ENCODE peak calls at places on chromosomes 3 and 15, in ten cellular contexts. E, C, V, M, B, U, A, I, T and K are unnamed samples.
A peak's percentile ranks its signal among the peaks of the same experiment; 100 is the strongest.

GRCh38 chr3:48125026-48125704 is 63.1 kb downstream of the CDC25A start:
- DNase-seq in E (no peak), C (no peak), V (no peak), M (no peak), B (peak; percentile 95), U (no peak), A (no peak), I (no peak), T (peak; percentile 79), K (no peak)

GRCh38 chr3:60775956-60776355 is 475.3 kb downstream of the FHIT start:
- DNase-seq in E (no peak), C (peak; percentile 83), V (no peak), M (no peak), B (no peak), U (no peak), A (no peak), I (no peak), T (no peak), K (no peak)

GRCh38 chr3:130935761-130936160 is 41.9 kb downstream of the ATP2C1 start:
- DNase-seq in E (no peak), C (peak; percentile 50), V (no peak), M (no peak), B (no peak), U (no peak), A (no peak), I (no peak), T (no peak), K (no peak)

GRCh38 chr3:134755821-134756220 is 39.2 kb upstream of the EPHB1 start:
- DNase-seq in E (no peak), C (no peak), V (no peak), M (no peak), B (no peak), U (no peak), A (no peak), I (no peak), T (no peak), K (no peak)

GRCh38 chr15:95598456-95598855 is 732.0 kb upstream of the NR2F2 start:
- DNase-seq in E (no peak), C (no peak), V (no peak), M (no peak), B (no peak), U (no peak), A (no peak), I (no peak), T (no peak), K (no peak)

GRCh38 chr3:45153658-45154437 is 7.7 kb upstream of the CDCP1 start:
- DNase-seq in E (no peak), C (peak; percentile 47), V (no peak), M (no peak), B (no peak), U (no peak), A (no peak), I (no peak), T (no peak), K (no peak)

GRCh38 chr3:72043212-72044133 is 258.5 kb upstream of the PROK2 start:
- DNase-seq in E (peak; percentile 37), C (no peak), V (no peak), M (no peak), B (no peak), U (no peak), A (peak; percentile 30), I (no peak), T (no peak), K (no peak)

GRCh38 chr3:31077826-31078225 is 183.4 kb upstream of the GADL1 start:
- DNase-seq in E (no peak), C (peak; percentile 68), V (no peak), M (no peak), B (no peak), U (no peak), A (no peak), I (no peak), T (no peak), K (no peak)

GRCh38 chr3:72318504-72319201 is 529.6 kb downstream of the SHQ1 start:
- DNase-seq in E (no peak), C (no peak), V (no peak), M (no peak), B (no peak), U (no peak), A (no peak), I (no peak), T (no peak), K (no peak)

GRCh38 chr3:147730311-147730710 is 321.1 kb downstream of the ZIC1 start:
- DNase-seq in E (no peak), C (no peak), V (no peak), M (no peak), B (no peak), U (no peak), A (no peak), I (no peak), T (no peak), K (no peak)

GRCh38 chr15:96330450-96331140 is at the start of gene NR2F2:
- DNase-seq in E (peak; percentile 73), C (peak; percentile 99), V (peak; percentile 93), M (peak; percentile 19), B (peak; percentile 95), U (peak; percentile 69), A (peak; percentile 61), I (no peak), T (peak; percentile 97), K (peak; percentile 97)

GRCh38 chr3:102336130-102336529 is 98.7 kb upstream of the ZPLD1 start:
- DNase-seq in E (no peak), C (no peak), V (no peak), M (no peak), B (no peak), U (no peak), A (no peak), I (no peak), T (no peak), K (no peak)

GRCh38 chr3:35665390-35666055 is 26.2 kb downstream of the ARPP21 start:
- DNase-seq in E (no peak), C (no peak), V (no peak), M (no peak), B (no peak), U (no peak), A (no peak), I (peak; percentile 57), T (no peak), K (no peak)

GRCh38 chr15:96521386-96521785 is 190.9 kb downstream of the NR2F2 start:
- DNase-seq in E (no peak), C (no peak), V (no peak), M (no peak), B (no peak), U (no peak), A (no peak), I (no peak), T (no peak), K (no peak)

GRCh38 chr15:27486036-27486435 is 515.1 kb downstream of the GABRG3 start:
- DNase-seq in E (no peak), C (peak; percentile 34), V (no peak), M (no peak), B (no peak), U (no peak), A (no peak), I (no peak), T (no peak), K (no peak)

GRCh38 chr3:37945803-37946530 is 44.6 kb upstream of the VILL start:
- DNase-seq in E (no peak), C (peak; percentile 96), V (no peak), M (no peak), B (no peak), U (no peak), A (no peak), I (no peak), T (no peak), K (no peak)

GRCh38 chr15:78004919-78005634 is 72.4 kb downstream of the TBC1D2B start:
- DNase-seq in E (no peak), C (peak; percentile 80), V (no peak), M (no peak), B (peak; percentile 19), U (peak; percentile 61), A (no peak), I (no peak), T (peak; percentile 93), K (peak; percentile 89)

GRCh38 chr3:141449424-141449823 is 37.4 kb upstream of the RASA2 start:
- DNase-seq in E (no peak), C (no peak), V (no peak), M (no peak), B (no peak), U (no peak), A (no peak), I (no peak), T (no peak), K (no peak)

GRCh38 chr3:143239026-143239425 is 119.5 kb downstream of the CHST2 start:
- DNase-seq in E (no peak), C (peak; percentile 8), V (no peak), M (no peak), B (no peak), U (no peak), A (no peak), I (no peak), T (no peak), K (no peak)

GRCh38 chr3:187985636-187986035 is 168.3 kb upstream of the LPP start:
- DNase-seq in E (no peak), C (no peak), V (no peak), M (no peak), B (no peak), U (no peak), A (no peak), I (no peak), T (no peak), K (no peak)

GRCh38 chr3:100140976-100141375 is 26.7 kb upstream of the FILIP1L start:
- DNase-seq in E (no peak), C (peak; percentile 37), V (no peak), M (no peak), B (no peak), U (no peak), A (no peak), I (no peak), T (no peak), K (no peak)

GRCh38 chr3:135992072-135992471 is 26.5 kb downstream of the PPP2R3A start:
- DNase-seq in E (no peak), C (peak; percentile 78), V (no peak), M (no peak), B (peak; percentile 70), U (no peak), A (no peak), I (no peak), T (no peak), K (no peak)